ENCODE peak calls at places on chromosome 1, in five cellular contexts. C is HEK293T, A is AML-193, U is M059J, R is retinal pigment epithelial cell. O is an unnamed sample.

GRCh38 chr1:205325334-205325884 is 3.9 kb upstream of the NUAK2 start:
- DNase-seq in C (peak), A (peak), R (no peak), U (peak), O (peak)

GRCh38 chr1:98277111-98277510 is 356.3 kb upstream of the DPYD start:
- DNase-seq in R (peak), U (peak), A (peak), C (no peak), O (no peak)

GRCh38 chr1:205061665-205062069 is 18.7 kb downstream of the CNTN2 start:
- DNase-seq in R (no peak), C (peak), U (peak), A (peak), O (peak)

GRCh38 chr1:218164930-218165686 is 120.0 kb upstream of the RRP15 start:
- DNase-seq in R (no peak), A (no peak), U (peak), C (peak), O (peak)

GRCh38 chr1:218779341-218779831 is 394.3 kb upstream of the LYPLAL1 start:
- DNase-seq in U (peak), C (no peak), A (no peak), R (no peak), O (no peak)

GRCh38 chr1:245242989-245243388 is 88.2 kb downstream of the KIF26B start:
- DNase-seq in R (no peak), U (no peak), C (no peak), A (no peak), O (no peak)

GRCh38 chr1:245365071-245365470 is 210.3 kb downstream of the KIF26B start:
- DNase-seq in A (no peak), C (no peak), U (no peak), R (no peak), O (no peak)

GRCh38 chr1:31439276-31439675 is 26.3 kb downstream of the SERINC2 start:
- DNase-seq in C (no peak), U (no peak), R (no peak), A (no peak), O (no peak)